ENCODE peak calls at places on chromosome 6, in nine cellular contexts. F is activated naive CD4-positive, alpha-beta T cell treated with anti-CD3 and anti-CD28 coated beads for 36 hours; D is RPMI7951; P is cardiac muscle cell; G is activated T-helper 9 cell treated with anti-CD3 and anti-CD28 coated beads, Interleukin-2, amount 50 U/mL, for 16 hours; X is stimulated activated CD4-positive, alpha-beta T cell treated with anti-CD3 and anti-CD28 coated beads, TNF-alpha, amount 100 ng/mL, for 24 hours; C is activated T-cell treated with anti-CD3 and anti-CD28 coated beads, Interleukin-2, amount 50 U/mL, for 24 hours; H is central memory CD8-positive, alpha-beta T cell; T is Ammon's horn. I is an unnamed sample.

GRCh38 chr6:69018911-69019310 is 383.8 kb downstream of the ADGRB3 start:
- DNase-seq in F (no peak), D (no peak), P (no peak), G (no peak), X (no peak), C (no peak), H (no peak), T (no peak), I (no peak)

GRCh38 chr6:152605342-152605741 is 31.8 kb downstream of the SYNE1 start:
- DNase-seq in F (no peak), D (no peak), P (peak), G (no peak), X (no peak), C (no peak), H (no peak), T (no peak), I (no peak)

GRCh38 chr6:1701668-1702353 is 92.1 kb downstream of the FOXC1 start:
- DNase-seq in F (no peak), D (no peak), P (peak), G (no peak), X (no peak), C (no peak), H (no peak), T (no peak), I (no peak)

GRCh38 chr6:155275808-155276480 is 12.1 kb downstream of the CLDN20 start:
- DNase-seq in F (no peak), D (no peak), P (peak), G (no peak), X (no peak), C (no peak), H (no peak), T (peak), I (peak)

GRCh38 chr6:158560787-158561246 is 926 bp downstream of the TMEM181 start:
- DNase-seq in F (peak), D (peak), P (no peak), G (no peak), X (no peak), C (peak), H (no peak), T (no peak), I (no peak)

GRCh38 chr6:118648866-118649554 is 2.4 kb downstream of the CEP85L start:
- DNase-seq in F (no peak), D (no peak), P (no peak), G (no peak), X (no peak), C (no peak), H (no peak), T (no peak), I (no peak)

GRCh38 chr6:168411130-168411529 is 29.9 kb upstream of the SMOC2 start:
- DNase-seq in F (no peak), D (no peak), P (no peak), G (no peak), X (no peak), C (no peak), H (no peak), T (no peak), I (no peak)

GRCh38 chr6:96153775-96154174 is 138.0 kb downstream of the FUT9 start:
- DNase-seq in F (no peak), D (no peak), P (no peak), G (no peak), X (no peak), C (no peak), H (no peak), T (no peak), I (no peak)

I was measured in midbrain.